ENCODE peak calls at places on chromosomes 12 and 14, in nine cellular contexts. E is Ammon's horn; M is HepG2; T is NCI-H1436; Z is GM12865; N is stimulated activated CD4-positive, alpha-beta T cell treated with anti-CD3 and anti-CD28 coated beads, Interleukin-1b, Interleukin-23, amount 100 ng/mL, for 24 hours; C is body of pancreas; Q is substantia nigra; S is AG20443. J is an unnamed sample.

GRCh38 chr14:75723716-75724115 is 62.7 kb downstream of the TTLL5 start:
- DNase-seq in E (no peak), M (no peak), T (no peak), Z (no peak), N (no peak), C (no peak), Q (no peak), S (no peak), J (no peak)

GRCh38 chr12:107134558-107134957 is 41.2 kb upstream of the CRY1 start:
- DNase-seq in E (no peak), M (peak; percentile 73), T (no peak), Z (peak; percentile 50), N (peak; percentile 21), C (peak; percentile 9), Q (no peak), S (no peak), J (peak; percentile 23)

GRCh38 chr12:65195387-65196055 is 26.1 kb downstream of the LEMD3 start:
- DNase-seq in E (no peak), M (no peak), T (no peak), Z (no peak), N (no peak), C (no peak), Q (no peak), S (no peak), J (no peak)

GRCh38 chr14:68146812-68147211 is 327.2 kb downstream of the RAD51B start:
- DNase-seq in E (no peak), M (no peak), T (no peak), Z (no peak), N (no peak), C (no peak), Q (no peak), S (peak; percentile 87), J (no peak)

GRCh38 chr14:100305446-100306255 is 593 bp downstream of the SLC25A29 start:
- DNase-seq in E (no peak), M (no peak), T (no peak), Z (no peak), N (peak; percentile 24), C (peak; percentile 33), Q (peak; percentile 47), S (peak; percentile 33), J (no peak)

GRCh38 chr12:112419269-112420133 is 754 bp downstream of the PTPN11 start:
- DNase-seq in E (peak; percentile 28), M (peak; percentile 59), T (no peak), Z (peak; percentile 29), N (no peak), C (peak; percentile 80), Q (peak; percentile 52), S (peak; percentile 92), J (peak; percentile 63)

GRCh38 chr12:114238808-114239207 is 167.1 kb downstream of the TBX5 start:
- DNase-seq in E (peak; percentile 38), M (no peak), T (no peak), Z (no peak), N (no peak), C (no peak), Q (no peak), S (no peak), J (no peak)

GRCh38 chr14:65034021-65034420 is 47.3 kb downstream of the FNTB start:
- DNase-seq in E (no peak), M (no peak), T (no peak), Z (no peak), N (no peak), C (no peak), Q (no peak), S (no peak), J (no peak)

GRCh38 chr14:74478996-74479635 is 14.0 kb downstream of the NPC2 start:
- DNase-seq in E (peak; percentile 51), M (peak; percentile 13), T (no peak), Z (no peak), N (no peak), C (no peak), Q (no peak), S (no peak), J (peak; percentile 12)

GRCh38 chr12:129901256-129901655 is 2.6 kb downstream of the TMEM132D start:
- DNase-seq in E (peak; percentile 43), M (no peak), T (no peak), Z (no peak), N (no peak), C (no peak), Q (no peak), S (no peak), J (no peak)

GRCh38 chr12:23950775-23951391 is 1.4 kb upstream of the SOX5 start:
- DNase-seq in E (peak; percentile 16), M (peak; percentile 66), T (peak; percentile 6), Z (no peak), N (no peak), C (no peak), Q (no peak), S (no peak), J (no peak)

GRCh38 chr14:101026341-101026740 is 122.8 kb upstream of the RTL1 start:
- DNase-seq in E (no peak), M (no peak), T (no peak), Z (no peak), N (no peak), C (no peak), Q (no peak), S (no peak), J (no peak)

GRCh38 chr12:76002598-76003262 is 28.8 kb downstream of the PHLDA1 start:
- DNase-seq in E (no peak), M (no peak), T (no peak), Z (no peak), N (no peak), C (no peak), Q (no peak), S (no peak), J (no peak)

GRCh38 chr14:101460521-101460920 is 100.8 kb upstream of the DIO3 start:
- DNase-seq in E (no peak), M (no peak), T (no peak), Z (no peak), N (no peak), C (no peak), Q (no peak), S (no peak), J (no peak)

GRCh38 chr12:71219224-71219623 is 61.4 kb upstream of the TSPAN8 start:
- DNase-seq in E (no peak), M (no peak), T (no peak), Z (no peak), N (no peak), C (no peak), Q (no peak), S (no peak), J (no peak)

GRCh38 chr14:60760209-60760608 is 25.6 kb downstream of the MNAT1 start:
- DNase-seq in E (no peak), M (no peak), T (no peak), Z (no peak), N (no peak), C (no peak), Q (no peak), S (no peak), J (no peak)

GRCh38 chr12:11991604-11992003 is 79.1 kb upstream of the BCL2L14 start:
- DNase-seq in E (no peak), M (no peak), T (no peak), Z (no peak), N (no peak), C (no peak), Q (no peak), S (peak; percentile 40), J (no peak)